ENCODE peak calls at places on chromosomes 1 and 21, in five cellular contexts. P is esophagus squamous epithelium, S is psoas muscle, B is heart right ventricle, T is esophagus muscularis mucosa. R is an unnamed sample.

GRCh38 chr1:223052931-223053330 is 90.1 kb downstream of the TLR5 start:
- DNase-seq in P (no peak), B (no peak), T (no peak), S (no peak), R (no peak)

GRCh38 chr1:115671176-115672062 is 29.6 kb downstream of the VANGL1 start:
- DNase-seq in S (no peak), T (no peak), P (no peak), B (no peak), R (peak)

GRCh38 chr1:243286409-243287127 is 30.7 kb downstream of the SDCCAG8 start:
- DNase-seq in T (no peak), S (no peak), P (no peak), B (no peak), R (peak)

GRCh38 chr1:114511048-114511785 is at the start of gene TRIM33:
- DNase-seq in B (peak), S (peak), T (peak), P (peak), R (peak)

GRCh38 chr1:203287109-203287893 is 18.0 kb upstream of the BTG2 start:
- DNase-seq in B (peak), S (peak), P (peak), T (no peak), R (no peak)

GRCh38 chr1:248782311-248782887 is 26.8 kb upstream of the LYPD8 start:
- DNase-seq in P (no peak), B (no peak), S (no peak), T (no peak), R (no peak)

GRCh38 chr1:3279182-3279470 is 175.3 kb upstream of the ARHGEF16 start:
- DNase-seq in T (no peak), S (no peak), B (no peak), P (no peak), R (no peak)

GRCh38 chr1:19325958-19326747 is 14.0 kb downstream of the SLC66A1 start:
- DNase-seq in B (no peak), P (no peak), T (no peak), S (no peak), R (no peak)

GRCh38 chr1:8412183-8412831 is 94.4 kb downstream of the SLC45A1 start:
- DNase-seq in T (no peak), S (no peak), B (peak), P (no peak), R (peak)

DNA sequence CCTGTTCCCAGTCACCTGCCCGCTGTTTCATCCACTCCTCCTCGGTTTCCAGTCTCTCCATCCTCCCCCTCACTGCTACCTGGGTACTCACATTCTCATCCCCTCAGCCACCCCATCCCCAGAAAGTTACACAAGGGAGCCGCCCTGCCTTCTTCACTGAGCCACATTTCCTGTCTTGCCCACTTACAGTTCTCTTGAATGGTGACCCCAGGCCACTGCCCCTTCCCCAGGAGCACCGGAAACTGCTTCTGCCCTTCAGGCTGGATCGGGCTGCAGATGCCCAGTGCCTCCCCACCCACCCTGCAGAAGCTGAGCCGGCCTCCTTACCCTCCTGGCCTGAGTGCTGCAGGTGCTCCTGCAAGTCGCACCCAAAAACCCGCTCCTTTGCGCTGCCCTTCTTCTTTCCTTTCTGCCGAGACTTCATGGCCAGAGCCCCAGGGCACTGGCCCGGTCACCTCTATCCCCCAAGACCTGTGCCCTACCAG is 448 bp downstream of the ARHGAP30 start:
- DNase-seq in S (no peak), B (no peak), T (no peak), P (no peak), R (no peak)
- H3K4me3 ChIP-seq in S (peak), B (no peak), T (peak), P (peak), R (no peak)

GRCh38 chr1:106022312-106022902 is 1034.1 kb upstream of the PRMT6 start:
- DNase-seq in B (no peak), S (no peak), T (no peak), P (no peak), R (peak)
- TF ChIP-seq CTCF in B (peak), S (no peak), T (peak), P (peak), R (peak)

GRCh38 chr1:53656916-53657170 is 82.1 kb downstream of the GLIS1 start:
- DNase-seq in B (no peak), P (no peak), T (no peak), S (no peak), R (no peak)
- H3K4me3 ChIP-seq in B (no peak), P (no peak), T (no peak), S (no peak), R (no peak)

GRCh38 chr21:20875741-20876140 is 122.5 kb upstream of the NCAM2 start:
- DNase-seq in S (no peak), T (no peak), B (no peak), P (no peak), R (peak)
- TF ChIP-seq CTCF in S (no peak), T (no peak), B (no peak), P (no peak), R (peak)

GRCh38 chr1:109466100-109466439 is 276 bp upstream of the SYPL2 start:
- DNase-seq in P (no peak), S (no peak), B (no peak), T (no peak), R (no peak)

GRCh38 chr1:109466440-109467300 is at the start of gene SYPL2:
- DNase-seq in S (peak), P (no peak), B (peak), T (no peak), R (peak)

GRCh38 chr1:109468903-109469302 is 2.6 kb downstream of the SYPL2 start:
- DNase-seq in P (no peak), B (no peak), S (no peak), T (no peak), R (no peak)

GRCh38 chr1:109470245-109470644 is 3.9 kb downstream of the SYPL2 start:
- DNase-seq in P (no peak), T (no peak), S (no peak), B (no peak), R (no peak)

GRCh38 chr1:109467301-109467777 is 993 bp downstream of the SYPL2 start:
- DNase-seq in S (no peak), T (no peak), B (no peak), P (no peak), R (no peak)
- H3K4me3 ChIP-seq in S (peak), T (peak), B (peak), P (peak), R (no peak)

GRCh38 chr1:158329807-158330206 is 1.5 kb downstream of the CD1B start:
- DNase-seq in T (no peak), P (no peak), B (no peak), S (no peak), R (peak)
- TF ChIP-seq CTCF in T (no peak), P (no peak), B (peak), S (no peak), R (peak)

GRCh38 chr1:11653616-11654570 is at the start of gene FBXO2:
- DNase-seq in S (peak), T (no peak), P (no peak), B (no peak), R (no peak)
- H3K4me3 ChIP-seq in S (peak), T (peak), P (peak), B (peak), R (peak)

GRCh38 chr1:43307458-43308158 is 6.8 kb downstream of the TIE1 start:
- DNase-seq in B (no peak), T (no peak), S (no peak), P (no peak), R (no peak)

GRCh38 chr1:43306688-43307457 is 6.1 kb downstream of the TIE1 start:
- DNase-seq in T (no peak), P (no peak), S (no peak), B (no peak), R (no peak)

GRCh38 chr1:43309626-43310025 is 8.8 kb downstream of the TIE1 start:
- DNase-seq in P (no peak), B (no peak), S (no peak), T (no peak), R (no peak)

GRCh38 chr1:43311521-43311920 is 10.7 kb downstream of the TIE1 start:
- DNase-seq in S (no peak), B (no peak), T (no peak), P (no peak), R (no peak)

GRCh38 chr1:43308635-43309580 is 8.1 kb downstream of the TIE1 start:
- DNase-seq in S (no peak), B (no peak), T (no peak), P (no peak), R (no peak)
- TF ChIP-seq CTCF in S (no peak), B (no peak), T (no peak), P (no peak), R (no peak)

DNA sequence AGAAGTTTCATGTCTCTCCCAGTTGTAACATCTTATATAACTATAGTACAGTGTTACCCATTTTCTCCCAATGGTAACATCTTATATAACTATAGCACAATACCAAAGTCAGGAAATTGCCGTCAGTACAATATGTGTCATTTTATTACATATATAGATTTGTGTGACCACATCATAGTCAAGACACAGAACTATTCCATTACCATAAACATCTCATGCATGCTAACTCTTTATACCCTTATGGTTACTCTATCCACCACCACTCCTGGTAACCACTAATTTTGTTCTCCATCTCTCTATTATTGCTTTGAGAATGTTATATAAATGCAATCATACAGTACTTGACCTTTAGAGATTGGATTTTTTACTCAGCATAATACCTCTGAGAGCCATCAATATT is 120.7 kb downstream of the BACH1 start:
- DNase-seq in P (no peak), S (no peak), B (no peak), T (no peak), R (no peak)
- H3K4me3 ChIP-seq in P (no peak), S (no peak), B (no peak), T (no peak), R (no peak)

R was measured in choroid plexus epithelial cell.